ENCODE peak calls at places on chromosome 22, in seven cellular contexts. S, Y, C, W, N, I and A are unnamed samples.

GRCh38 chr22:17412232-17412631 is 43.0 kb downstream of the CECR2 start:
- DNase-seq in I (no peak), W (no peak), C (no peak), N (no peak), Y (no peak), S (no peak), A (no peak)

GRCh38 chr22:31199187-31199586 is 12.9 kb upstream of the LIMK2 start:
- DNase-seq in I (no peak), S (no peak), Y (no peak), C (no peak), W (peak), N (no peak), A (no peak)

GRCh38 chr22:25933158-25933788 is 191.3 kb downstream of the MYO18B start:
- DNase-seq in N (no peak), W (no peak), I (no peak), C (no peak), S (no peak), Y (no peak), A (no peak)

GRCh38 chr22:33811686-33812085 is 108.6 kb downstream of the LARGE1 start:
- DNase-seq in N (no peak), Y (no peak), I (no peak), W (no peak), S (no peak), C (no peak), A (no peak)

GRCh38 chr22:32123657-32124056 is 35.4 kb downstream of the C22orf42 start:
- DNase-seq in Y (no peak), S (no peak), N (no peak), W (no peak), C (no peak), I (peak), A (no peak)

GRCh38 chr22:20979243-20979809 is 2.8 kb upstream of the LZTR1 start:
- DNase-seq in Y (peak), I (peak), C (no peak), S (peak), W (no peak), N (no peak), A (peak)

GRCh38 chr22:46063861-46064235 is 86.5 kb upstream of the PPARA start:
- DNase-seq in C (no peak), N (no peak), Y (no peak), I (no peak), S (no peak), W (no peak), A (no peak)

GRCh38 chr22:31537019-31537535 is 40.7 kb downstream of the SFI1 start:
- DNase-seq in N (no peak), Y (peak), S (no peak), W (no peak), C (peak), I (no peak), A (no peak)

GRCh38 chr22:32644252-32645100 is 157.0 kb upstream of the TIMP3 start:
- DNase-seq in C (no peak), W (peak), Y (no peak), S (no peak), I (no peak), N (no peak), A (no peak)

GRCh38 chr22:22375586-22376351 is 131.2 kb downstream of the VPREB1 start:
- DNase-seq in I (no peak), W (no peak), Y (peak), S (no peak), N (no peak), C (no peak), A (no peak)

GRCh38 chr22:40720538-40721256 is 41.4 kb downstream of the MCHR1 start:
- DNase-seq in N (no peak), C (no peak), I (no peak), Y (no peak), S (no peak), W (no peak), A (no peak)

GRCh38 chr22:49266561-49267519 is 560.8 kb downstream of the BRD1 start:
- DNase-seq in Y (no peak), I (no peak), C (no peak), W (no peak), N (no peak), S (no peak), A (no peak)

GRCh38 chr22:40922484-40923303 is 28.5 kb upstream of the RBX1 start:
- DNase-seq in N (no peak), I (no peak), C (peak), W (peak), S (peak), Y (peak), A (peak)

GRCh38 chr22:17920145-17920605 is 104.2 kb downstream of the MICAL3 start:
- DNase-seq in I (no peak), N (no peak), Y (peak), C (no peak), S (peak), W (peak), A (no peak)

GRCh38 chr22:20918663-20919220 is 1.5 kb downstream of the CRKL start:
- DNase-seq in Y (peak), W (peak), N (no peak), C (no peak), S (peak), I (no peak), A (no peak)

GRCh38 chr22:21990449-21991308 is 8.1 kb upstream of the TOP3B start:
- DNase-seq in S (no peak), W (no peak), Y (peak), C (no peak), I (no peak), N (no peak), A (no peak)

GRCh38 chr22:31150615-31151014 is 9.4 kb upstream of the RNF185 start:
- DNase-seq in Y (no peak), C (no peak), N (no peak), I (no peak), W (peak), S (no peak), A (no peak)

GRCh38 chr22:27063381-27063780 is 406.0 kb downstream of the MIAT start:
- DNase-seq in N (no peak), W (no peak), S (peak), Y (no peak), C (no peak), I (no peak), A (no peak)

GRCh38 chr22:18000441-18001039 is 23.8 kb downstream of the MICAL3 start:
- DNase-seq in N (no peak), S (peak), I (peak), W (no peak), Y (no peak), C (no peak), A (no peak)

GRCh38 chr22:22674473-22674872 is 30.1 kb downstream of the GGTLC2 start:
- DNase-seq in W (no peak), Y (no peak), C (no peak), I (no peak), S (no peak), N (no peak), A (no peak)

GRCh38 chr22:33210129-33210784 is 152.1 kb upstream of the SYN3 start:
- DNase-seq in I (peak), Y (peak), N (peak), W (peak), C (no peak), S (peak), A (peak)

GRCh38 chr22:46730568-46731245 is 7.3 kb downstream of the CERK start:
- DNase-seq in N (no peak), Y (no peak), W (no peak), C (no peak), S (peak), I (no peak), A (no peak)

GRCh38 chr22:44133901-44134511 is 46.7 kb upstream of the PARVG start:
- DNase-seq in W (no peak), Y (no peak), N (no peak), S (no peak), I (no peak), C (no peak), A (no peak)
- TF ChIP-seq TAF1 in W (no peak), Y (no peak), N (no peak), S (no peak), I (no peak), C (no peak), A (no peak)

GRCh38 chr22:30114356-30114755 is 34.1 kb downstream of the HORMAD2 start:
- DNase-seq in C (no peak), S (no peak), I (no peak), W (no peak), Y (no peak), N (no peak), A (no peak)
- TF ChIP-seq POLR2AphosphoS5 in C (no peak), S (no peak), I (no peak), W (no peak), Y (no peak), N (no peak), A (no peak)

DNA sequence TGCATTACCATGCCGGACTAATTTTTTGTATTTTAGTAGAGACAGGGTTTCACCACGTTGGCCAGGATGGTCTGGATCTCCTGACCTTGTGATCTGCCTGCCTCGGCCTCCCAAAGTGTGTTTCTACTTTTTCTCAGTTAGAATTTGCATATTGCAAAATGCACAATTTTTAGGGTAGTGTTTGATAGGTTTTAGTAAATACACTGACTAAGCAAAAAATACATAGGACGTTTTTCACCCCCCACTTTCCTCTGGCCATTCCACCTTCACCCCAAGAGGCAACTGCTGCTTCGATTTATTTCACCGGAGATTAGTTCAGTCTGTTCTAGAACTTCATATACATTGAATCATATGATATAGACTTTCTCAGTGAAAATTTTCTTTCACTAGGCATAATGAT is 1269.1 kb downstream of the TBC1D22A start:
- DNase-seq in W (no peak), S (no peak), C (no peak), I (no peak), N (no peak), Y (no peak), A (no peak)
- TF ChIP-seq TAF1 in W (no peak), S (no peak), C (no peak), I (no peak), N (no peak), Y (no peak), A (no peak)

DNA sequence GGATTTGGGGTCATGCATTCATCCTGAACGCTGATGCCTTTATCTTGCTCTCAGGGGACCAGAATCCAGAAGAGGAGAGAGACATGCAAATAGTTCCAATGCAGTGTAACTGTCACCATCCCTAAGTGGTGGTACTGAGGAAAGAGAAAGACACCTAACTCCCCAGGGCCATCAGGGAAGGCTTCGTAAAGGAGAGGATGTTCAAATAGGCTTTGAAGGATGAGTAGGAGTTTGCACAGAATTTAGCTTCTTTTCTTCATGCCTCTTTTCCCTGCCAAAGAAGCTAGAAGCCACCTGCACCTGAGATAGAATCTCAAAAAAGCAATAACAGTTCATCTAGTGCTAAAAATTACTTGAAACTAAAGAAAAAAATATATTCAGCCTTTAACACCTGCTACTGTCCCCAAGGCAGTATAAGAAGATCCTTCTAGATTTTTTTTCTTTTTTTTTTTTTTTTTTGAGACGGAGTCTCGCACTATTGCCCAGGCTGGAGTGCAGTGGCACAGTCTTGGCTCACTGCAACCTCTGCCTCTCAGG is 16.7 kb upstream of the XBP1 start:
- DNase-seq in S (no peak), I (no peak), N (no peak), C (no peak), W (no peak), Y (no peak), A (no peak)
- TF ChIP-seq POLR2AphosphoS5 in S (no peak), I (no peak), N (no peak), C (no peak), W (no peak), Y (no peak), A (no peak)

DNA sequence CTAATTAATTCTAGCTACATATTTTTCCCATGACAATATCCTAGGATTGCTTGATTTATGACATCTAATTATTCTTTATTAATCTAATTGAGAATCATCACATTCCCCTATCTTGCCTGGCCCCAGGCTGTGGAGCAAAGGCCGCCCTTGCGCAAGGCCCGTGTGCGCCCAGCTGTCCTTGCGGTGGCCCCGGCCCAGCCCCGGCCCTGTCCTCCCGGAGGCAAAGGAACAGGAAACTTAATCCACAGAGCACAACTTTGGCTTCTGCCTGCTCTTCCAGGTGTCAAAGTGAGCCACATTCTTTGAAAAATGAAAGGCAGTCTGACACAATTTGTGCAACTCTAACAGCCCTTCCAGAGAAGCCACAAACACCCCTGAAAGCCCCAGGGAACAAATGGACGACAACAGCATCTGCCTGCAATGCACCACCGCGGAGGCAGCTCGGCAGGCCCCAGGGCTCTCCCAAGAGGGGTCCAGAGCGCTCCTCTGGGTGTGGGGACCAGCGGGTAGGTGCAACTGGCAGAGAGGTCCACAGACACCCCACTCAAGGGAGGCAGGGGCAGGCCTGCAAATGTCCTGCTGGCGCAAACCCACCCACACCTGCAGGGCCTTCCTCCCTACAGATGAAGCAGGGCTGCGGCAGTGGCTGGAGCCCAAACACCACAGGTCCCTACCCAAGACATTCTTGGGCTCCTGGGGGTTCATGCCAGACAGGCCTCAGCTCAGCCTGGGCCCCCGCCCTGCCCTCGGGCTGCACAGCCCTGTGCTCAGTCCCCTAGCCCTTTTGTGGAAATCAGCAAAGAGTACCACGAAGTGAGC is 30.3 kb downstream of the GNB1L start:
- DNase-seq in W (peak), N (no peak), C (no peak), Y (no peak), I (peak), S (no peak), A (peak)
- TF ChIP-seq TAF1 in W (peak), N (no peak), C (no peak), Y (no peak), I (no peak), S (no peak), A (no peak)

GRCh38 chr22:50269573-50270301 is 443 bp downstream of the MAPK11 start:
- DNase-seq in Y (peak), N (no peak), C (no peak), W (no peak), S (peak), I (no peak), A (no peak)
- TF ChIP-seq POLR2AphosphoS5 in Y (no peak), N (no peak), C (no peak), W (no peak), S (no peak), I (no peak), A (no peak)

DNA sequence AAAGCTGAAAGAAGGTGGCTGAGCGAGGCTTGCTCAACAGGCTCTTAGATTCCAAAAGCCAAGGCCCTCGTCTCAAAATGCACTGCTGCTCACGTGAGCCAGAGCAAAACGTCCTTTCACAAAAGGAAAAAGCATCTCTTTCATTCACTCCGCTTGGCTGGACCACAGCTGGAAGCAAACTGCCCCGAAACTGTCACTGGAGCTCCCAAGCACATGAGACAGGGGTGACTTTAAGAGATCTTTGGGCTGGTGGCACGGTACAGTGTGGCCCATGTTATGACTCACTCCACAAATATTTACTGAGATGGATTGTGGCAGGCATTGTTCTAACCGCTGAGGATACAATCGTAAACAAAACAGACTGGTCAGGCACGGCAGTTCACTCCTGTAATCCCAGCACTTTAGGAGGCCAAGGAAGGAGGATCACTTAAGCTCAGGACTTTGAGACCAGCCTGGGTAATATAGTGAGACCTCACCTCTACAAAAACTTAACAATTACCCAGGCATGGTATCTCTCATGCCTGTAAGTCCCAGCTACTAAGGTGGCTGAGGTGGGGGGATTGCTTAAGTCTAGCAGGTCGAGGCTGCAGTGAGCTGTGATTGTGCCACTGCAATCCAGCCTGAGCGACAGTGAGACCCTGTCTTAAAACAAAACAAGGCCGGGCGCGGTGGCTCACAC is 3.6 kb downstream of the PLA2G6 start:
- DNase-seq in S (no peak), C (no peak), Y (peak), N (no peak), W (peak), I (no peak), A (no peak)
- TF ChIP-seq TAF1 in S (no peak), C (no peak), Y (no peak), N (no peak), W (no peak), I (no peak), A (no peak)

GRCh38 chr22:28179392-28179791 is 260.3 kb upstream of the PITPNB start:
- DNase-seq in Y (no peak), C (no peak), I (no peak), W (no peak), N (no peak), S (no peak), A (no peak)
- TF ChIP-seq POLR2AphosphoS5 in Y (no peak), C (no peak), I (no peak), W (no peak), N (no peak), S (no peak), A (no peak)

DNA sequence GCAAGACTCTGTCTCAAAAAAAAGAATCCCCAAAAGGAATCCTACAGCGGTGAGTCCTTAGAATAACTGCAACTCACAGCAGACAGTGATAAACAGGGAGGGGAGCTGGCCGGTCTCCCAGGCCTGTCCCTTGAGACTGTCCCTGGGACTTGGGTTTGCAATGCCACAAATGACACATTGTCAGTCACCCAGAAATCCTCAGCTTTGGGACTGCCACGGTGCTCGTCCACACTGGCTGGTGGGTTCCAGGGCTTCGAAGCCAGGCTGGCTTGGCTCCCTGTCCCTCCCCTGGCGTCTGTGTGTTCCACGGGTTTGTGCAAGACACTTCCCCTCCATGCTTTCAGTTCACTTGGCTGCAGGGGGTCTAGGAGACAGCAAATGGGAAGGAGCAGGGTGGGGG is 86.0 kb upstream of the SHISAL1 start:
- DNase-seq in W (no peak), I (peak), Y (no peak), N (peak), S (peak), C (no peak), A (no peak)
- TF ChIP-seq TAF1 in W (no peak), I (no peak), Y (no peak), N (no peak), S (no peak), C (no peak), A (no peak)

GRCh38 chr22:37467556-37467955 is 18.6 kb downstream of the MFNG start:
- DNase-seq in C (no peak), Y (no peak), N (no peak), W (no peak), S (no peak), I (no peak), A (no peak)
- TF ChIP-seq POLR2AphosphoS5 in C (no peak), Y (no peak), N (peak), W (no peak), S (no peak), I (no peak), A (no peak)